ENCODE peak calls at places on chromosome 21, in five cellular contexts. C is upper lobe of right lung, R is heart left ventricle, Z is mucosa of descending colon, J is BJ. V is an unnamed sample. For H3K36me3, the result is how much of the 10 kb centered on the place peaks cover.

GRCh38 chr21:46264690-46265144 is 20.7 kb downstream of the MCM3AP start:
- DNase-seq in C (no peak), J (no peak), Z (no peak), R (no peak), V (no peak)

GRCh38 chr21:46000731-46001641 is 19.4 kb downstream of the COL6A1 start:
- DNase-seq in C (no peak), Z (no peak), J (no peak), R (peak), V (peak)

GRCh38 chr21:31781737-31782136 is 49.8 kb upstream of the SCAF4 start:
- DNase-seq in J (no peak), Z (peak), C (no peak), R (peak), V (no peak)

GRCh38 chr21:37164742-37165141 is 91.7 kb downstream of the TTC3 start:
- DNase-seq in R (no peak), C (no peak), Z (no peak), J (no peak), V (no peak)

GRCh38 chr21:41365377-41366107 is 3.7 kb downstream of the MX2 start:
- DNase-seq in C (no peak), J (no peak), Z (no peak), R (no peak), V (no peak)

GRCh38 chr21:14383596-14384210 is 757 bp upstream of the HSPA13 start:
- DNase-seq in J (no peak), R (no peak), C (no peak), Z (peak), V (no peak)

GRCh38 chr21:16551101-16551695 is 821.4 kb downstream of the USP25 start:
- DNase-seq in J (no peak), R (no peak), C (no peak), Z (no peak), V (no peak)

GRCh38 chr21:46118871-46119564 is 21.1 kb downstream of the COL6A2 start:
- DNase-seq in R (peak), Z (no peak), J (no peak), C (peak), V (peak)

GRCh38 chr21:43337901-43338655 is 88.9 kb downstream of the SIK1 start:
- DNase-seq in Z (no peak), J (no peak), R (no peak), C (no peak), V (no peak)

GRCh38 chr21:42614811-42615342 is 38.5 kb upstream of the PDE9A start:
- DNase-seq in R (no peak), J (no peak), C (peak), Z (peak), V (peak)

GRCh38 chr21:32524010-32524719 is 61.2 kb downstream of the TCP10L start:
- DNase-seq in R (no peak), C (no peak), J (peak), Z (no peak), V (no peak)

GRCh38 chr21:42238185-42238934 is 19.4 kb downstream of the ABCG1 start:
- DNase-seq in Z (no peak), C (no peak), R (peak), J (no peak), V (no peak)

GRCh38 chr21:14451520-14451919 is 68.6 kb upstream of the HSPA13 start:
- DNase-seq in R (no peak), C (no peak), Z (no peak), J (no peak), V (no peak)

GRCh38 chr21:27807596-27807995 is 840.7 kb upstream of the ADAMTS5 start:
- DNase-seq in Z (no peak), R (no peak), J (peak), C (no peak), V (no peak)

GRCh38 chr21:29938968-29939858 is 583 bp downstream of the GRIK1 start:
- DNase-seq in R (no peak), J (no peak), Z (no peak), C (no peak), V (no peak)

GRCh38 chr21:41207401-41208388 is 39.7 kb downstream of the BACE2 start:
- DNase-seq in C (no peak), Z (peak), J (peak), R (peak), V (no peak)

GRCh38 chr21:32578107-32578691 is 7.1 kb downstream of the TCP10L start:
- DNase-seq in J (no peak), C (no peak), R (no peak), Z (peak), V (no peak)

GRCh38 chr21:38027901-38028300 is 111.6 kb upstream of the KCNJ6 start:
- DNase-seq in R (no peak), C (no peak), J (peak), Z (no peak), V (no peak)

GRCh38 chr21:41682719-41683179 is 84.1 kb downstream of the RIPK4 start:
- DNase-seq in Z (no peak), C (peak), R (no peak), J (no peak), V (no peak)

GRCh38 chr21:28936721-28937120 is 56.0 kb downstream of the LTN1 start:
- DNase-seq in Z (no peak), C (no peak), J (no peak), R (no peak), V (no peak)

GRCh38 chr21:27526451-27526850 is 559.6 kb upstream of the ADAMTS5 start:
- DNase-seq in R (peak), C (no peak), J (no peak), Z (no peak), V (no peak)

GRCh38 chr21:44392916-44393315 is 39.5 kb downstream of the TRPM2 start:
- DNase-seq in Z (no peak), R (no peak), C (no peak), J (no peak), V (no peak)

GRCh38 chr21:31173881-31174555 is 135.7 kb upstream of the KRTAP19-8 start:
- DNase-seq in C (no peak), J (no peak), R (peak), Z (peak), V (peak)

GRCh38 chr21:44618909-44619308 is 7.0 kb downstream of the KRTAP10-8 start:
- DNase-seq in J (no peak), R (no peak), Z (peak), C (no peak), V (no peak)

GRCh38 chr21:37208741-37209225 is 58.4 kb downstream of the VPS26C start:
- DNase-seq in J (no peak), C (no peak), R (no peak), Z (no peak), V (no peak)

GRCh38 chr21:16580661-16581060 is 850.9 kb downstream of the USP25 start:
- DNase-seq in C (no peak), Z (no peak), R (no peak), J (no peak), V (no peak)

GRCh38 chr21:45209046-45209445 is 78.6 kb downstream of the POFUT2 start:
- DNase-seq in R (no peak), J (peak), C (no peak), Z (no peak), V (no peak)

GRCh38 chr21:44982558-44983244 is 42.9 kb downstream of the SLX9 start:
- DNase-seq in R (peak), Z (no peak), J (no peak), C (no peak), V (peak)

GRCh38 chr21:32562426-32562825 is 22.9 kb downstream of the TCP10L start:
- DNase-seq in R (peak), J (peak), Z (peak), C (no peak), V (no peak)

GRCh38 chr21:17889171-17889570 is 70.0 kb upstream of the C21orf91 start:
- DNase-seq in J (no peak), Z (no peak), C (no peak), R (no peak), V (no peak)

GRCh38 chr21:44711327-44712202 is at the start of gene TSPEAR:
- DNase-seq in Z (no peak), R (no peak), J (no peak), C (peak), V (no peak)

GRCh38 chr21:26624983-26625519 is 52.0 kb upstream of the CYYR1 start:
- DNase-seq in R (no peak), C (no peak), Z (no peak), J (no peak), V (no peak)

GRCh38 chr21:43331962-43332458 is 94.9 kb downstream of the SIK1 start:
- DNase-seq in J (no peak), Z (no peak), R (peak), C (no peak), V (peak)

GRCh38 chr21:34129971-34130597 is 56.7 kb downstream of the MRPS6 start:
- DNase-seq in R (no peak), J (no peak), C (no peak), Z (no peak), V (no peak)
- H3K4me3 ChIP-seq in R (no peak), J (no peak), C (no peak), Z (no peak), V (no peak)

DNA sequence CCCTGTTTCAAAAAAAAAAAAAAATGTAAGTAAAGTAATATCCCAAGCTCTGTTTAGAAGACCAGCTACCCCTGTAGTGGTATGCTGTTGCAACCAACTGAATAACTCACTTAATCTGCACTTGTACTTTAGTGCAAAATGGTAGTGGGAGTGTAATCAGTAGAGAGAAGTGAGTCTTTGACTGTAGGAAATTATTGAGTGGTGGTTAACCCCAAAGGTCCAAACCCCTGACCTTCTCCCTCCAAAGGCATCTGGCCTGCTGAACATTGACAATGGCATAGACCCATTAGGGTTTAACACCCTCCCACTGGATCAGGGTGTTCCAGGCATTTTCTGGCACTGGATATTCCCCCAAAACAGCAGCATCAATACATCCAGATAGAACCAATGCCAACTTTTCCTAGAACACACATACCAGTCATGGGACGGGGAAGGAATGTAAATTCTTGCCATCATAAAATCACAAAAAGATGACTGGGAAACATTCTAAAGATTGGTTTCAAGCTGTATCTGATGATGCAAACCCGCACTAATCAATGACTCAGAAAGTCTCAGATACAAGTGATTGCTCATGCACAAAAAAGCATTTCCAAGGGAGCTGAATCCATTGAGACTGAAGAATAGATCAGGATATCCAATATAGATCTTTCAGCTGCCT is 110.3 kb downstream of the MRPL39 start:
- DNase-seq in R (no peak), J (no peak), Z (no peak), C (no peak), V (no peak)
- TF ChIP-seq CTCF in R (no peak), J (no peak), Z (no peak), C (no peak), V (no peak)

DNA sequence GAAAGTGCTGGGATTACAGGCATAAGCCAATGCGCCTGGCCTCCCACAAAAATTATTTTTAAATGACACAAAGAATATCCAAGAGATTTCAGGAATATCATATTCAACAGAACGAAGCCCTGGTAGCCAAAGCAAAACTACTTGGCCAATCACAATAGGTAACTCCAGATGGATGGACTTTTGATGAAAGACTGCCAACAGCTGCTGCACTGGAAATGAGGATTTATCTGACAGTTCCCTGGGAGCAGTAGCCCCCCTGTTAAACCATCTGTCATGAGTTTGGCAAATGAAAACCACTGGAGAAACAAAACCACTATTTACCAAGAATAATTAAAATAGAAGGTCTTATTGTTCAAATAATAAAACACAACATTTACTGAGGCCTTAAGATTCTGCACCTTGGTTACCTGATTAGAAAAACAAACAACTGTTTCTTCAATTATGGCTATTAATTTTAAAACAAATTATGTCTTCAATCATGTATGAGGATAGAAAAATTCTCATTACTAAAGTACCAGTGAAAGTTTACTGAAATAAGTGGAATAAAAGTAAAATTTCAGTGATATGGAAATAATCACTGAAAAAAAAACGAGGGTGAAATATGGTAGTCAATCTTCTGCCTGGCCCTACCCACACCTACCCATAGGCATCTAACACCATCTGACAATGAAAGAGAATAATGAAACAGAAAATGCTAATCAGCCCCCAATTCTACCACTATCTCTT is 34.3 kb upstream of the PSMG1 start:
- DNase-seq in R (no peak), J (no peak), Z (no peak), C (no peak), V (no peak)
- H3K36me3 ChIP-seq in R (half or more), J (under half), Z (under half), C (half or more), V (half or more)

GRCh38 chr21:19547951-19548635 is 1144.5 kb upstream of the TMPRSS15 start:
- DNase-seq in J (no peak), C (no peak), Z (no peak), R (no peak), V (no peak)

GRCh38 chr21:19557488-19557887 is 1153.9 kb upstream of the TMPRSS15 start:
- DNase-seq in Z (no peak), C (no peak), R (no peak), J (no peak), V (no peak)

GRCh38 chr21:19557046-19557445 is 1153.5 kb upstream of the TMPRSS15 start:
- DNase-seq in R (no peak), Z (no peak), J (no peak), C (no peak), V (no peak)

DNA sequence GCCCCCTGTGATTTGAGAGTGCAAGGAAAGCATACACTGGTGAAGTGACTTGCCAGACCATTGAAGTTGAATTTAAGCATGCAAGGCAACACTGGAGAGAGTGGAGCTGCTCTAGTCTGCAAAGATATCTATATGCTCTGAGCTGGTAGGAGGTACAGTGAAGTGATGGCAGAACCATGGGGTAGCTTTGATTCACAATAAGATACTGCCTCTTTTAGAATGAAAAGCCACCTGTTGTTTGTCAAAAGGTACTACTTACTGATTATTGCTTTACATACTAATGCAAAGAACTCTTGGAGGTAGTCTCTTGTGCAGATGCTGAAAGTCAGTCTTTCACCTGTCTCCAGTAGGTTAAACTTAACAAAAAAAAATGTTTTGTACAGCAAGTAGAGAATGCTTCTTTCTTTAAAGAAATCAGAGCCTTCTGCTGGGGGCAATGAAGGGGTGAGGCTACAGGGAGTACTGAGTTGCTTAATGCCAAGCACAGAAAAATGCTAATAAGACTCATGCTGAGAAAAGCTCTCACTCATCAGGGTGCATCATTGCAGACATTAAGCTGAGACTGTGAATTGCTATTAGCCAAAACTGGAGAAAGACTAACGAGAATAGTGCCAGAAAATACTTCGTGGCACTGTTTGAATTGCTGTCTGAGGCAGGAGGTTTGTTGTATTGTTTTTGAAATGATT is 1150.5 kb upstream of the TMPRSS15 start:
- DNase-seq in Z (no peak), C (no peak), J (no peak), R (no peak), V (no peak)
- H3K4me3 ChIP-seq in Z (no peak), C (no peak), J (no peak), R (no peak), V (no peak)

V was measured in lower lobe of right lung.